ENCODE peak calls at places on chromosomes 1 and 21, in four cellular contexts. One of them, this sample, is unnamed.

GRCh38 chr1:238226805-238227204 is 336.1 kb upstream of the ZP4 start:
- DNase-seq in T-helper 2 cell: no peak
- DNase-seq in anterior cingulate cortex: no peak
- DNase-seq in DMS153: no peak
- DNase-seq in this sample: no peak

GRCh38 chr1:94526152-94526551 is 15.4 kb downstream of the F3 start:
- DNase-seq in anterior cingulate cortex: no peak
- DNase-seq in T-helper 2 cell: no peak
- DNase-seq in DMS153: no peak
- DNase-seq in this sample: no peak

GRCh38 chr1:34977210-34977471 is 8.0 kb downstream of the TMEM35B start:
- DNase-seq in DMS153: no peak
- DNase-seq in anterior cingulate cortex: no peak
- DNase-seq in T-helper 2 cell: no peak
- DNase-seq in this sample: no peak

GRCh38 chr1:118085365-118085764 is 99.7 kb downstream of the SPAG17 start:
- DNase-seq in anterior cingulate cortex: no peak
- DNase-seq in T-helper 2 cell: no peak
- DNase-seq in DMS153: no peak
- DNase-seq in this sample: no peak

GRCh38 chr1:210405316-210405715 is 76.6 kb downstream of the HHAT start:
- DNase-seq in T-helper 2 cell: no peak
- DNase-seq in DMS153: no peak
- DNase-seq in anterior cingulate cortex: no peak
- DNase-seq in this sample: no peak

GRCh38 chr21:25742900-25743299 is 8.1 kb downstream of the GABPA start:
- DNase-seq in T-helper 2 cell: no peak
- DNase-seq in anterior cingulate cortex: no peak
- DNase-seq in DMS153: no peak
- DNase-seq in this sample: no peak

GRCh38 chr1:29682918-29683314 is 446.6 kb downstream of the PTPRU start:
- DNase-seq in DMS153: peak
- DNase-seq in T-helper 2 cell: no peak
- DNase-seq in anterior cingulate cortex: no peak
- DNase-seq in this sample: peak

GRCh38 chr1:153509729-153510354 is 25.9 kb downstream of the S100A6 start:
- DNase-seq in DMS153: no peak
- DNase-seq in T-helper 2 cell: peak
- DNase-seq in anterior cingulate cortex: no peak
- DNase-seq in this sample: no peak

GRCh38 chr1:76425843-76426145 is 351.2 kb downstream of the ST6GALNAC3 start:
- DNase-seq in DMS153: no peak
- DNase-seq in anterior cingulate cortex: no peak
- DNase-seq in T-helper 2 cell: no peak
- DNase-seq in this sample: no peak

GRCh38 chr21:45266518-45267389 is 20.9 kb downstream of the POFUT2 start:
- DNase-seq in T-helper 2 cell: peak
- DNase-seq in anterior cingulate cortex: no peak
- DNase-seq in DMS153: no peak
- DNase-seq in this sample: no peak

This sample was measured in body of pancreas.